ENCODE peak calls at places on chromosomes 6 and 20, in four cellular contexts. E, A, X and I are unnamed samples.
A peak's percentile ranks its signal among the peaks of the same experiment; 100 is the strongest.

GRCh38 chr20:24598346-24598745 is 128.9 kb downstream of the SYNDIG1 start:
- DNase-seq in E (no peak), A (no peak), X (no peak), I (no peak)

GRCh38 chr20:11844691-11845090 is 73.0 kb upstream of the BTBD3 start:
- DNase-seq in E (no peak), A (no peak), X (no peak), I (no peak)

GRCh38 chr20:60117040-60117439 is 158.8 kb downstream of the CDH26 start:
- DNase-seq in E (no peak), A (peak; percentile 67), X (no peak), I (no peak)

GRCh38 chr20:3431109-3431508 is 23.6 kb upstream of the DNAAF9 start:
- DNase-seq in E (no peak), A (peak; percentile 48), X (no peak), I (no peak)

GRCh38 chr6:40789143-40789764 is 202.1 kb upstream of the LRFN2 start:
- DNase-seq in E (no peak), A (no peak), X (peak; percentile 1), I (peak; percentile 5)

GRCh38 chr6:79438015-79438414 is 99.2 kb downstream of the LCA5 start:
- DNase-seq in E (no peak), A (peak; percentile 73), X (no peak), I (no peak)

GRCh38 chr6:154478691-154479090 is 31.8 kb downstream of the CNKSR3 start:
- DNase-seq in E (no peak), A (no peak), X (no peak), I (no peak)

GRCh38 chr6:45500924-45501816 is 123.4 kb upstream of the SUPT3H start:
- DNase-seq in E (no peak), A (no peak), X (no peak), I (no peak)

GRCh38 chr6:3139090-3139903 is 18.0 kb downstream of the TUBB2A start:
- DNase-seq in E (peak; percentile 81), A (no peak), X (no peak), I (no peak)

GRCh38 chr20:52251137-52251700 is 59.6 kb upstream of the ZFP64 start:
- DNase-seq in E (no peak), A (no peak), X (no peak), I (no peak)

GRCh38 chr6:141744971-141745370 is 387.8 kb upstream of the GJE1 start:
- DNase-seq in E (no peak), A (no peak), X (no peak), I (no peak)

GRCh38 chr6:90454835-90455427 is 131.9 kb downstream of the MAP3K7 start:
- DNase-seq in E (no peak), A (peak; percentile 13), X (no peak), I (no peak)

GRCh38 chr6:106419900-106420299 is 59.4 kb downstream of the CRYBG1 start:
- DNase-seq in E (no peak), A (no peak), X (no peak), I (no peak)

GRCh38 chr6:155645328-155645727 is 189.7 kb upstream of the NOX3 start:
- DNase-seq in E (no peak), A (no peak), X (no peak), I (no peak)

GRCh38 chr6:135537782-135538301 is 40.3 kb upstream of the AHI1 start:
- DNase-seq in E (no peak), A (peak; percentile 78), X (no peak), I (no peak)

GRCh38 chr6:157831424-157832249 is 8.6 kb downstream of the SNX9 start:
- DNase-seq in E (no peak), A (no peak), X (no peak), I (no peak)

GRCh38 chr20:10708342-10709185 is 34.8 kb upstream of the JAG1 start:
- DNase-seq in E (no peak), A (peak; percentile 54), X (no peak), I (no peak)

GRCh38 chr6:62999796-63000195 is 211.5 kb upstream of the FKBP1C start:
- DNase-seq in E (no peak), A (no peak), X (no peak), I (no peak)

GRCh38 chr20:33667245-33668086 is 723 bp downstream of the ACTL10 start:
- DNase-seq in E (peak; percentile 50), A (no peak), X (peak; percentile 46), I (peak; percentile 66)

GRCh38 chr6:55210952-55211351 is 36.6 kb downstream of the HCRTR2 start:
- DNase-seq in E (no peak), A (no peak), X (no peak), I (no peak)

GRCh38 chr20:11432407-11432806 is 485.3 kb upstream of the BTBD3 start:
- DNase-seq in E (no peak), A (no peak), X (no peak), I (no peak)

GRCh38 chr6:119233327-119233984 is 116.1 kb downstream of the MAN1A1 start:
- DNase-seq in E (no peak), A (no peak), X (no peak), I (no peak)

GRCh38 chr6:28488916-28489365 is 26.7 kb downstream of the GPX6 start:
- DNase-seq in E (no peak), A (peak; percentile 24), X (peak; percentile 14), I (no peak)

GRCh38 chr6:20180935-20181334 is 31.3 kb downstream of the MBOAT1 start:
- DNase-seq in E (no peak), A (no peak), X (no peak), I (no peak)

GRCh38 chr6:118985123-118985830 is 50.3 kb upstream of the MCM9 start:
- DNase-seq in E (no peak), A (no peak), X (no peak), I (no peak)

GRCh38 chr20:24060851-24061590 is 72.4 kb upstream of the GGTLC1 start:
- DNase-seq in E (no peak), A (peak; percentile 33), X (no peak), I (no peak)

GRCh38 chr6:30002871-30003270 is 58.2 kb upstream of the POLR1H start:
- DNase-seq in E (no peak), A (peak; percentile 57), X (no peak), I (no peak)